ENCODE peak calls at places on chromosomes 13 and 19, in six cellular contexts. S is IMR-90, C is left ventricle myocardium inferior, J is astrocyte of the spinal cord, V is heart left ventricle, I is GM23338. M is an unnamed sample.

GRCh38 chr19:5145521-5146511 is 176.9 kb downstream of the KDM4B start:
- DNase-seq in I (no peak), C (peak), S (no peak), J (no peak), V (no peak), M (no peak)

GRCh38 chr19:1446713-1447564 is 3.0 kb upstream of the APC2 start:
- DNase-seq in V (no peak), C (no peak), J (no peak), S (no peak), I (peak), M (no peak)

GRCh38 chr13:41544824-41545707 is 87.7 kb downstream of the RGCC start:
- DNase-seq in C (no peak), J (peak), V (no peak), I (no peak), S (peak), M (peak)

GRCh38 chr13:20788312-20788711 is 14.6 kb upstream of the EEF1AKMT1 start:
- DNase-seq in S (peak), I (no peak), J (no peak), V (no peak), C (no peak), M (no peak)

GRCh38 chr19:45455707-45456499 is 11.9 kb upstream of the FOSB start:
- DNase-seq in V (peak), J (peak), I (peak), S (peak), C (peak), M (peak)

GRCh38 chr19:55069137-55069858 is 6.3 kb upstream of the RDH13 start:
- DNase-seq in C (no peak), J (peak), I (peak), S (no peak), V (no peak), M (peak)

GRCh38 chr13:113584205-113584869 is at the start of gene TFDP1:
- DNase-seq in C (peak), V (peak), J (peak), I (peak), S (peak), M (peak)

GRCh38 chr19:2270157-2270571 is 11.8 kb downstream of the PEAK3 start:
- DNase-seq in J (no peak), V (peak), I (no peak), C (peak), S (no peak), M (no peak)

GRCh38 chr13:99527346-99527745 is 26.1 kb downstream of the TM9SF2 start:
- DNase-seq in I (no peak), S (no peak), J (no peak), C (no peak), V (no peak), M (no peak)

GRCh38 chr13:113332615-113333014 is 31.3 kb downstream of the GRTP1 start:
- DNase-seq in J (no peak), I (no peak), V (no peak), C (no peak), S (no peak), M (no peak)

GRCh38 chr13:46654956-46655726 is 102.2 kb downstream of the LRCH1 start:
- DNase-seq in S (no peak), J (no peak), I (no peak), C (no peak), V (no peak), M (no peak)

GRCh38 chr13:97214921-97215320 is 7.2 kb upstream of the MBNL2 start:
- DNase-seq in I (no peak), J (no peak), S (no peak), V (no peak), C (no peak), M (no peak)

GRCh38 chr19:1874554-1875185 is 10.6 kb downstream of the ABHD17A start:
- DNase-seq in S (no peak), J (no peak), V (no peak), C (no peak), I (no peak), M (no peak)

GRCh38 chr13:24747248-24748151 is 16.5 kb upstream of the RNF17 start:
- DNase-seq in J (peak), C (no peak), I (peak), V (no peak), S (no peak), M (peak)
- H3K4me3 ChIP-seq in J (no peak), C (peak), I (peak), V (peak), S (peak), M (peak)

DNA sequence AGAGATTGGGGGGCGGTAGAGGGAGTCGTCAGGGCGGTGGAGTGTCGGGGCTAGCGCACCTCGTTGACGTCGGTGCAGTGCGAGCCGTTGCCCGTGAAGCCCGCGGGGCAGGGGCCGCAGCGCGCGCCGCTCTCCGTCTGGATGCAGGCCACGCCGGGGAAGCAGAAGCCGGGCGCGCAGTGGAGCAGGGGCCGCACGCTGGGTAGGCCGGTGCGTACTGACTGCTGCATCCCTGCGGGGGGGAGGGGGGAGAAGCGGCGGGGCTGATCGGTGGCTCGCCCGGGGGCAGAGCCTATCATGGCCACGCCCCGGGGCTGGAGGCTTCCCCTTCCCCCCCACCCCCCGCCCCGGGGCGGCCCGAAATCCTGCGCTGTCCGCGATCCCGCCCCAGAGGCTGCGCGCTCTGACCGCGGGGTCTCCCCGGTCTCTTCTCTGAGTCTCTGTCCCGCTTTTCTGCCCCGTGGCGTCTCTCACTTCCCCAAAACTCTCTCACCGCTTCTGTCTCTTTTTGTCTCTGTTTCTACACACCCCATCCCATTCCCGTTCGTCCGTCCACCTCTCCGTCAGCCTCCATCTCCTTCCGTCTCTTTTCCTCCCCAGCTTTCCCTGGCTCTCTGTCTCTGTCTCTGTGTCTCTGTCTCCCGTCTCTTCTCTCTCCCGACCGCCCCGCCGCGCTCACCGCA is 1.1 kb downstream of the COMP start:
- DNase-seq in S (no peak), I (peak), V (no peak), C (no peak), J (no peak), M (peak)
- H3K4me3 ChIP-seq in S (peak), I (peak), V (peak), C (peak), J (no peak), M (no peak)

GRCh38 chr13:51125495-51126226 is 14.6 kb upstream of the C13orf42 start:
- DNase-seq in C (peak), I (peak), S (peak), V (peak), J (peak), M (peak)

GRCh38 chr13:51118809-51119431 is 7.8 kb upstream of the C13orf42 start:
- DNase-seq in J (no peak), C (no peak), V (no peak), S (no peak), I (no peak), M (no peak)

GRCh38 chr13:51122868-51123267 is 11.8 kb upstream of the C13orf42 start:
- DNase-seq in I (no peak), C (no peak), S (no peak), J (no peak), V (no peak), M (peak)
- H3K4me3 ChIP-seq in I (no peak), C (no peak), S (no peak), J (no peak), V (no peak), M (no peak)

DNA sequence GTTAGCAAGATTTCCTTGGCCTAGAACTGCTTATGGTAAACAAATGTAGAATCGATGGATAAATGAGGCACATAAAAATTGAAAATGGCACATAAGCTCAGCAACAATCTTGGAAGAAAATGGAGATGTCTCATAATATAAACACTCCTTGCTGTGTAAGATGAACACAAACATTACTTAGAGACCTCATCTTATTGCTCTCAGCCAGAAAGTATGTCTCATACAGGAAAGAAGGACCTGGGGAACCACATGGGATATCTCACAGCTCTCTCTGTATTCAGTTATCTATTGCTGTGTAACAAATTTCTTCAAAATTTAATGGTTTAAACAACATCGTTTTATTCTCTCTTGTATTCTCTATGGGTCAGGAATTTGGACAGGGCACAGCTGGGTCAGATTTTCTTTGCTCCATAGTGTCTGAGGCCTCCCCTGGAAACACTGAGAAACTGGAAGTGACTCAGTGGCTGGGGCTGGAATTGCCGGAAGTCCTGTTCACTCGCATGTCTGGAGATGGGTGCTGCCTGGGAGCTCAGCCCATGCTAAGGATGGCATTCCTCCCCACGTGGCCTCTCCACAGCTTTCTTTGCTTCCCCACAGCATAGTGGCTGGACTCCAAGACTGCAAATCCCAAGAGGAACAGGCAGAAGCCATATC is 105.1 kb downstream of the NUFIP1 start:
- DNase-seq in I (no peak), V (no peak), S (peak), C (no peak), J (peak), M (peak)
- H3K4me3 ChIP-seq in I (no peak), V (no peak), S (no peak), C (no peak), J (no peak), M (no peak)